ENCODE peak calls at places on chromosomes 5 and 9, in eight cellular contexts. One of them, this sample, is unnamed.

GRCh38 chr5:111075520-111075919 is 4.0 kb downstream of the TSLP start:
- DNase-seq in endothelial cell of umbilical vein: no peak
- DNase-seq in PC-3: peak
- DNase-seq in A673: peak
- DNase-seq in hepatocyte: no peak
- DNase-seq in astrocyte: peak
- DNase-seq in K562: no peak
- DNase-seq in GM12878: no peak
- DNase-seq in this sample: no peak

GRCh38 chr5:112123060-112123459 is 296.0 kb downstream of the EPB41L4A start:
- DNase-seq in GM12878: no peak
- DNase-seq in K562: no peak
- DNase-seq in PC-3: no peak
- DNase-seq in astrocyte: no peak
- DNase-seq in hepatocyte: no peak
- DNase-seq in A673: no peak
- DNase-seq in endothelial cell of umbilical vein: no peak
- DNase-seq in this sample: no peak

GRCh38 chr5:10192309-10192708 is 57.4 kb downstream of the ATPSCKMT start:
- DNase-seq in hepatocyte: no peak
- DNase-seq in GM12878: no peak
- DNase-seq in astrocyte: peak
- DNase-seq in K562: no peak
- DNase-seq in A673: no peak
- DNase-seq in endothelial cell of umbilical vein: no peak
- DNase-seq in PC-3: peak
- DNase-seq in this sample: no peak

GRCh38 chr5:9350301-9350797 is 195.5 kb downstream of the SEMA5A start:
- DNase-seq in PC-3: peak
- DNase-seq in K562: no peak
- DNase-seq in hepatocyte: no peak
- DNase-seq in astrocyte: peak
- DNase-seq in GM12878: no peak
- DNase-seq in endothelial cell of umbilical vein: no peak
- DNase-seq in A673: no peak
- DNase-seq in this sample: no peak

GRCh38 chr9:138112791-138113600 is 235.4 kb downstream of the CACNA1B start:
- DNase-seq in hepatocyte: no peak
- DNase-seq in K562: no peak
- DNase-seq in astrocyte: no peak
- DNase-seq in endothelial cell of umbilical vein: no peak
- DNase-seq in A673: peak
- DNase-seq in GM12878: no peak
- DNase-seq in PC-3: no peak
- DNase-seq in this sample: peak

GRCh38 chr9:4114569-4115505 is 185.0 kb downstream of the GLIS3 start:
- DNase-seq in A673: no peak
- DNase-seq in hepatocyte: peak
- DNase-seq in GM12878: no peak
- DNase-seq in K562: no peak
- DNase-seq in astrocyte: peak
- DNase-seq in endothelial cell of umbilical vein: no peak
- DNase-seq in PC-3: no peak
- DNase-seq in this sample: no peak

GRCh38 chr9:72884521-72884920 is 68.3 kb downstream of the ALDH1A1 start:
- DNase-seq in K562: no peak
- DNase-seq in endothelial cell of umbilical vein: no peak
- DNase-seq in astrocyte: no peak
- DNase-seq in A673: no peak
- DNase-seq in PC-3: no peak
- DNase-seq in hepatocyte: no peak
- DNase-seq in GM12878: no peak
- DNase-seq in this sample: no peak

GRCh38 chr5:36713541-36713940 is 107.1 kb downstream of the SLC1A3 start:
- DNase-seq in K562: no peak
- DNase-seq in endothelial cell of umbilical vein: no peak
- DNase-seq in hepatocyte: no peak
- DNase-seq in astrocyte: no peak
- DNase-seq in A673: no peak
- DNase-seq in PC-3: no peak
- DNase-seq in GM12878: no peak
- DNase-seq in this sample: no peak

GRCh38 chr5:143341807-143342570 is 61.5 kb downstream of the NR3C1 start:
- DNase-seq in astrocyte: peak
- DNase-seq in GM12878: no peak
- DNase-seq in A673: peak
- DNase-seq in PC-3: peak
- DNase-seq in endothelial cell of umbilical vein: no peak
- DNase-seq in K562: no peak
- DNase-seq in hepatocyte: no peak
- DNase-seq in this sample: no peak

DNA sequence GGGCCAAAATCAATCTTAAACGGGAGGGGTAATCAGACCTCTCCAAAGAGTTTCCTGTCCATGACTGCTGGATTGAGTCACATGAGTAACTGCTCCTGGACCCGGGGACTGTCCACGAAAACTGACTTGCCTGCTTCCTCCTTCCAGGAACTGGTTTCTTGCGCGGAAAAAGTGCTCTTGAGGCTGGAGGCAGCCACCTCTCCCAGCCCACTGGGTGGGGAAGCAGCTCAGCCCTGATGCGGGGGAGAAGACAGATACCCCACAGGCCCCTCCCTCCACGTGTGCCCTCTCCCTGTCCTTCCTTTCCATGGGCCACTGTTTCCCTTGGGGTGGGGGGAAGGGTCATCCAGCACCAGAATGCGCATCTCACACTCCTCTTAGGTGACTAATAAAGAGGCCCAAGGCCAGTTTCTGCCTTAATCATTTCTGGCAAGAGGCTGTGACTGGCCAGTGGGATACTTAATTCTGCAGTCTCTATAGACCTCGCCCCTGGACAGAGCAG is 12.3 kb downstream of the REXO4 start:
- DNase-seq in hepatocyte: no peak
- DNase-seq in endothelial cell of umbilical vein: peak
- DNase-seq in PC-3: no peak
- DNase-seq in GM12878: no peak
- DNase-seq in A673: no peak
- DNase-seq in astrocyte: no peak
- DNase-seq in K562: no peak
- DNase-seq in this sample: no peak
- TF ChIP-seq EZH2 in hepatocyte: no peak
- TF ChIP-seq EZH2 in endothelial cell of umbilical vein: no peak
- TF ChIP-seq EZH2 in PC-3: no peak
- TF ChIP-seq EZH2 in GM12878: no peak
- TF ChIP-seq EZH2 in A673: no peak
- TF ChIP-seq EZH2 in astrocyte: no peak
- TF ChIP-seq EZH2 in K562: no peak
- TF ChIP-seq EZH2 in this sample: no peak

DNA sequence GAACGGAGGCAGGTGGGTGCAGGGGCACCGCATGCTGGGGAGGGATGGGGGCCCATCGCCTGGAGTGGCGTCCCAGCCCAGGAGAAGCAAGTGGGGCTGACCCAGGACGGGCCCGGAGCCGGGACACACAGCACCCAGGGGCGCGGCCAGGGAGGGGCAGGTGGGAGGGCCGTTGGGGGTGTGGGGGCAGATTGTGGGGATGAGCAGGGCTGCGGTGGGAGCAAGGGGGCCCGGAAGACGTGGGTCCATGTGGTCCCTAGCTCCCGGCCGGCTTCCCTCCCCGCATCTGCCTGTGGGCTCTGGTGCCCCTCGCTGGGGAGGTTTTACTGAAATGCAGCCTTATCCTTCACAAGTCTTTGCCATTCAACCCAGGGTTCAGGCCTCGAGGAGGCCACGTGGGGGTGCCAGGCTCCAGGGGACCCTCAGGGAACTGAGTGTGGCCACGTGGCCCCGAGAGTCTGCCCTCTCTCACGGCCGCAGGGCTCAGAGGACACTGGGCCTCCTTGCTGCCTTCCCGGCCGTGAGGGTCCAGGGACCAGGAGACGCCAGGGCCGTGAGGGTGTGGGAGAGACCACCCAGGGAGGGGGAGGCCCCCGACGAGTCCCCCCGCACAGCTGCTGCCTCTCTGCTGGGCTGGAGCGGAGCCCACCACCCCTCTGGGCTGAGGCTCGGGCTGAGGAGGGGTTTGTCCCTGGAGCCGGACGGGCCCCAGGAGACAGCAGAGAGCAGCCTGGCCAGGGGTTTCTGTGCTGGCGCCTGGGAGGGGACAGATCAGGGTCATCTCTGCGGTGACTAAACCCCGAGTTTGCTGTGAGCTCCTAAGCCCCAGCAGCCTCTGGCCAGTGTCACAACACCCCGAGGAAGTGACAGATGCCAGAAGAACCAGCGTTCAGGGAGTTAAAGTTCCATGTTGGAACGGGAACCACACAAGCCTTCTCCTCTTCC is 35.2 kb downstream of the SLC9A3 start:
- DNase-seq in hepatocyte: no peak
- DNase-seq in endothelial cell of umbilical vein: no peak
- DNase-seq in PC-3: no peak
- DNase-seq in GM12878: no peak
- DNase-seq in A673: no peak
- DNase-seq in astrocyte: no peak
- DNase-seq in K562: no peak
- DNase-seq in this sample: no peak
- TF ChIP-seq EZH2 in hepatocyte: no peak
- TF ChIP-seq EZH2 in endothelial cell of umbilical vein: no peak
- TF ChIP-seq EZH2 in PC-3: no peak
- TF ChIP-seq EZH2 in GM12878: no peak
- TF ChIP-seq EZH2 in A673: no peak
- TF ChIP-seq EZH2 in astrocyte: no peak
- TF ChIP-seq EZH2 in K562: no peak
- TF ChIP-seq EZH2 in this sample: no peak

DNA sequence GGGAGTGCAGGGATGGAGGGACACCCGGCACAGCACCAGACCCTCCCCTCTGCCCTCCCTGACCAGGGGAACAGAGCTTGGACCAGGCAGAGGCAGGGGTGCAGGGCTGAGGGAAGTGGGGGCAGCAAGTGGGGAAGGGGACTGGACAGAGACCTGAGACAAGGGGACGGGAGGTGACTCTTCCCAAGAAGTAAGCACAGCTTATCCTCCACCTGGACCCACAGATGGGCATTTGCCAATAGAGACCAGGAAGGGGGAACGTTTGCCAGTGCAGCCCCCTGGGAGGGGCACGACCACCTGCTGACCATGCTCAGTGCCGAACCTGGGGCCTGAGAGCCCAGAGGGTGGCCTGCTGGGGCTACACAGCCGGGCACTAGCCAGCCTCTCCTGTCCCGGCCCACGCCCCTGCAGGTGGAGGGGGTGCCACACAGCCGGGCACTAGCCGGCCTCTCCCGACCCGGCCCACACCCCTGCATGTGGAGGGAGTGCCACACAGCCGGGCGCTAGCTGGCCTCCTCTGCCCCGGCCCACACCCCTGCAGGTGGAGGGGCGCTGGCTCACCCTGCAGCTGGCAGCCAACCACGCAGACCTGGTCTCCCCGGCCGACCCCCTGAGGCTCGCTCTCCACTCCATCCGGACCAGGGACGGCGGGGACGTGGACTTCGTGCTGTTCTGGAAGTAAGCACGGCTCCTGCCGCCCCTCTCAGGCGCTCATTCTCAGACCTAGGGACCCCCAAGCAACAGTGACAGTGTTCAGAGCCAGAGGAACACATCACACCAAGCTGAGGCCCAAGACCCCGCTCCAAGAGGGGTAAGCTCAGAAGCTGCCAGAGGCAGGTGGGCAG is 24.3 kb downstream of the GLT6D1 start:
- DNase-seq in K562: no peak
- DNase-seq in A673: no peak
- DNase-seq in PC-3: no peak
- DNase-seq in astrocyte: no peak
- DNase-seq in hepatocyte: no peak
- DNase-seq in endothelial cell of umbilical vein: no peak
- DNase-seq in GM12878: no peak
- DNase-seq in this sample: no peak
- TF ChIP-seq EZH2 in K562: no peak
- TF ChIP-seq EZH2 in A673: no peak
- TF ChIP-seq EZH2 in PC-3: no peak
- TF ChIP-seq EZH2 in astrocyte: no peak
- TF ChIP-seq EZH2 in hepatocyte: no peak
- TF ChIP-seq EZH2 in endothelial cell of umbilical vein: no peak
- TF ChIP-seq EZH2 in GM12878: no peak
- TF ChIP-seq EZH2 in this sample: no peak

GRCh38 chr9:69323886-69324285 is 1.1 kb upstream of the ENTREP1 start:
- DNase-seq in GM12878: no peak
- DNase-seq in A673: no peak
- DNase-seq in hepatocyte: no peak
- DNase-seq in endothelial cell of umbilical vein: no peak
- DNase-seq in astrocyte: no peak
- DNase-seq in PC-3: no peak
- DNase-seq in K562: no peak
- DNase-seq in this sample: no peak

GRCh38 chr9:69322256-69322655 is 2.8 kb upstream of the ENTREP1 start:
- DNase-seq in K562: no peak
- DNase-seq in endothelial cell of umbilical vein: no peak
- DNase-seq in GM12878: no peak
- DNase-seq in hepatocyte: no peak
- DNase-seq in astrocyte: no peak
- DNase-seq in PC-3: no peak
- DNase-seq in A673: no peak
- DNase-seq in this sample: no peak

GRCh38 chr9:69326261-69326660 is 1.2 kb downstream of the ENTREP1 start:
- DNase-seq in GM12878: no peak
- DNase-seq in hepatocyte: no peak
- DNase-seq in A673: no peak
- DNase-seq in astrocyte: no peak
- DNase-seq in K562: no peak
- DNase-seq in PC-3: no peak
- DNase-seq in endothelial cell of umbilical vein: no peak
- DNase-seq in this sample: peak

GRCh38 chr9:69325409-69326212 is 596 bp downstream of the ENTREP1 start:
- DNase-seq in PC-3: no peak
- DNase-seq in astrocyte: no peak
- DNase-seq in GM12878: no peak
- DNase-seq in K562: no peak
- DNase-seq in hepatocyte: peak
- DNase-seq in endothelial cell of umbilical vein: peak
- DNase-seq in A673: no peak
- DNase-seq in this sample: peak

DNA sequence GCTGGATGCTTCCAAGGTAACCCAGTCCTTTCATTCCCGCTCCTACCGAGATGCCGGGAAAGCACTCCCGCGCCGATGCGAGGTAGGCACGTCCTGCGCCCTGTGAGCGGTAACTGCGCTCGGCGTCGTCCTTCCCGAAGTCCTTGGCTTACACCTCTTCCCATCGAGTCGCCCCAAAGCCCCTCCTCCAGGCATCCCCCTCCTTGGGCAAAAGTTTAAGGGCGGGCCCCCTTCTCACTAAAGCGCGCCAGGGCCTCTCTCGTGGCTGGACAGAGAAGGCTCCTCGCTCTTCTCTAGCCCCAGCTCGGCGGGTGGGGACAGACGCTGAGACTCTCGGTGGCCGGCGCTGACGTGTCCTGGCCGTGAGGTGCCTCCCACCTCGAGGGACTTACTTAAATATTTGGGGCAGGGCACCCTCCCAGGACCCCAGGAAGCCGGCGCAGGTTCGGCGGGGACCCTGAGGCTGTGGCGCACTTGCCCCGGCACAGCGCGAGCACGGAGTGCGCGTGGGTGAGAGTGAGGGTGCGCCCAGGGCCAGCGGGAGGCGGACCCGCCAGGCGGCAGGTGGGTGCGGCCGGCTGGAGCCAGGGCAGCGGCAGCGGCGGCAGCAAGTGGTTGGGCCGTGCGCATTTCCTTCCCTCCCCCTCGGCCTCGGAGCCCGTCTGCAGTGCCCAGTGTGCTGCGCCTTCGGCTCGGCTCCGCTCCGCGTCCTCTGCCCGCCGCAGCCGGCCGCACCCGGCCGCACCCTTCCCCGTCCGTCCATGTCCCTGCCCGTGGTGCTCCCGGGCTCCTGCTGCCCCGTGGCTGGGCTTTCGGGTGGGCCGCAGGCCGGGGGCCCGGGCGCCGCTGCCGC is at the start of gene ENTREP1:
- DNase-seq in K562: no peak
- DNase-seq in PC-3: peak
- DNase-seq in astrocyte: peak
- DNase-seq in hepatocyte: peak
- DNase-seq in A673: no peak
- DNase-seq in endothelial cell of umbilical vein: peak
- DNase-seq in GM12878: no peak
- DNase-seq in this sample: peak
- TF ChIP-seq EZH2 in K562: no peak
- TF ChIP-seq EZH2 in PC-3: no peak
- TF ChIP-seq EZH2 in astrocyte: peak
- TF ChIP-seq EZH2 in hepatocyte: no peak
- TF ChIP-seq EZH2 in A673: peak
- TF ChIP-seq EZH2 in endothelial cell of umbilical vein: peak
- TF ChIP-seq EZH2 in GM12878: no peak
- TF ChIP-seq EZH2 in this sample: no peak